ENCODE peak calls at places on chromosome 21, in five cellular contexts. K, P, R, C and W are unnamed samples.
A peak's percentile ranks its signal among the peaks of the same experiment; 100 is the strongest.

GRCh38 chr21:46454634-46455390 is 3.9 kb upstream of the DIP2A start:
- DNase-seq in C (no peak), R (no peak), P (peak; percentile 25), K (no peak), W (no peak)

GRCh38 chr21:21045538-21045937 is 47.3 kb downstream of the NCAM2 start:
- DNase-seq in P (no peak), K (no peak), C (no peak), R (no peak), W (no peak)

GRCh38 chr21:26966978-26967913 is at the start of gene ADAMTS5:
- DNase-seq in P (peak; percentile 77), R (no peak), K (peak; percentile 87), C (peak; percentile 50), W (peak; percentile 86)

GRCh38 chr21:15291621-15292266 is 226.9 kb upstream of the NRIP1 start:
- DNase-seq in K (no peak), C (no peak), P (no peak), R (no peak), W (no peak)

GRCh38 chr21:36883532-36884486 is 82.7 kb downstream of the HLCS start:
- DNase-seq in P (no peak), C (no peak), K (no peak), R (no peak), W (no peak)

GRCh38 chr21:41250519-41250918 is 66.1 kb upstream of the FAM3B start:
- DNase-seq in C (no peak), R (no peak), K (no peak), P (no peak), W (no peak)

GRCh38 chr21:25370311-25370744 is 237.0 kb downstream of the MRPL39 start:
- DNase-seq in R (no peak), C (no peak), P (no peak), K (no peak), W (peak; percentile 27)

GRCh38 chr21:29181799-29182470 is 51.5 kb downstream of the MAP3K7CL start:
- DNase-seq in C (no peak), K (no peak), R (no peak), P (no peak), W (peak; percentile 55)

GRCh38 chr21:40936771-40937261 is 89.9 kb upstream of the DSCAM start:
- DNase-seq in R (no peak), K (no peak), C (no peak), P (no peak), W (peak; percentile 10)

GRCh38 chr21:31731112-31731801 is 661 bp downstream of the SCAF4 start:
- DNase-seq in R (peak; percentile 36), K (peak; percentile 87), C (peak; percentile 46), P (peak; percentile 79), W (peak; percentile 51)
- H3K4me1 ChIP-seq in R (peaks cover 10% of the 10 kb centered on the region), K (peaks cover 26% of the 10 kb centered on the region), C (peaks cover 60% of the 10 kb centered on the region), P (peaks cover 38% of the 10 kb centered on the region), W (peaks cover 18% of the 10 kb centered on the region)

GRCh38 chr21:35226960-35227741 is 178.0 kb upstream of the RUNX1 start:
- DNase-seq in K (no peak), R (no peak), C (no peak), P (no peak), W (no peak)
- H3K4me1 ChIP-seq in K (no peaks in the 10 kb centered on the region), R (peaks cover 1% of the 10 kb centered on the region), C (peaks cover 37% of the 10 kb centered on the region), P (peaks cover 5% of the 10 kb centered on the region), W (peaks cover 44% of the 10 kb centered on the region)

DNA sequence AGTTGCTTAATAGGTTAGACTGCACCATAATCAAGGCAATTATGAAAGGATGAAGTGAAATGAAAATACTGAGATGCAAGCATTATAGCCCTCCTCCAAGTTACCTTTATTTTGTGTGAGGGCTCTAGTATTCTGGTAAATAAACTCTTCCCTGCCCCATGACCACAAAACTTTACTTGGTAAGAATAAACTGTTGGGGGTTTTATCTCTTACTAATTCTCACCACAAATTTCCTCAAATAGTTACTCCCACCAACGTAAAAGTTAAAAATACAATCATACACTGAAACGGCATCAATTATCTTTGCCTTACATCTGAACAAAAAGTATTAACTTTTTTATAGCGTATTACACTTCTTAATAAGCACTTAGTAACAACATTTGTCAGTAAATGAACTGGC is 29.5 kb downstream of the C21orf91 start:
- DNase-seq in C (no peak), R (no peak), P (no peak), K (no peak), W (no peak)
- H3K4me1 ChIP-seq in C (peaks cover 63% of the 10 kb centered on the region), R (peaks cover 4% of the 10 kb centered on the region), P (no peaks in the 10 kb centered on the region), K (no peaks in the 10 kb centered on the region), W (no peaks in the 10 kb centered on the region)

DNA sequence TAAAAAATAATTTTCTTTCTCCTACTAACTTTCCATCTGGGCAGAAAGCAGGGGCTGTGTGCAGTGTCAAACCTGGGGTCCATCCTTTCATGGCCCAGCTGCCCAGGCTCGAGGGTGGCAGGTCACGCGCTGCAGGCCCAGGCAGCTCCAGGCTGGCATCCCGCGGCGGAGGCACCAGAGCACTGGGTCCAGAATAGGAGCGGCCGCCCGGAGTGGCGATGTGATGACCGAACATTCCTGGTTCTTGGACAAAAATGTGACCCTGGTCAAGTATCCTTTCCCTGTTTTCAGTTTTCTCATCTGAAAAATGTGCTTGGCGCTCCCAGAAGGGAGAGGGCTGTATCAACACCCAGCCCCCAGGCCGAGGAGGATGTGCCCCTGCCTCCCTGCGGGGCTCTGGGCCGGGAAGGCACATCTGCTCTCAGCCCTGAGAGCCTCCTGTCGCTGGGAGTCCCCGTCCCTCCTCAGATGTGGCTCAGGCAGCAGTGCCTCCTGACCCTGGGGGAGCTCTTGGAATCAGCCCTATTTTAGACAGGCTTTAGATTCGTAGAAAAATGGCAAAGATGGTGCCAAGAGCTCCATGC is 29.3 kb downstream of the SLX9 start:
- DNase-seq in K (no peak), R (no peak), C (no peak), P (peak; percentile 54), W (no peak)
- H3K4me1 ChIP-seq in K (peaks cover 25% of the 10 kb centered on the region), R (peaks cover 13% of the 10 kb centered on the region), C (peaks cover 47% of the 10 kb centered on the region), P (peaks cover 57% of the 10 kb centered on the region), W (no peaks in the 10 kb centered on the region)

GRCh38 chr21:38811257-38811656 is 5.5 kb downstream of the ETS2 start:
- DNase-seq in C (no peak), P (no peak), K (no peak), R (no peak), W (no peak)
- H3K4me1 ChIP-seq in C (peaks cover 61% of the 10 kb centered on the region), P (peaks cover 29% of the 10 kb centered on the region), K (peaks cover 11% of the 10 kb centered on the region), R (peaks cover 11% of the 10 kb centered on the region), W (peaks cover 3% of the 10 kb centered on the region)

GRCh38 chr21:38352536-38353219 is 95.9 kb downstream of the KCNJ15 start:
- DNase-seq in K (no peak), P (no peak), R (peak; percentile 73), C (peak; percentile 37), W (peak; percentile 67)
- H3K4me1 ChIP-seq in K (peaks cover 2% of the 10 kb centered on the region), P (no peaks in the 10 kb centered on the region), R (peaks cover 11% of the 10 kb centered on the region), C (peaks cover 34% of the 10 kb centered on the region), W (peaks cover 10% of the 10 kb centered on the region)

GRCh38 chr21:43341349-43342163 is 85.4 kb downstream of the SIK1 start:
- DNase-seq in C (no peak), P (no peak), R (no peak), K (no peak), W (peak; percentile 93)
- H3K4me1 ChIP-seq in C (peaks cover 18% of the 10 kb centered on the region), P (no peaks in the 10 kb centered on the region), R (peaks cover 25% of the 10 kb centered on the region), K (peaks cover 19% of the 10 kb centered on the region), W (peaks cover 34% of the 10 kb centered on the region)